ENCODE peak calls at places on chromosomes 5 and 9, in four cellular contexts. C, G, X and O are unnamed samples. For H3K9me3, the result is how much of the 10 kb centered on the place peaks cover.

GRCh38 chr5:154189256-154189818 is 1.2 kb upstream of the GALNT10 start:
- DNase-seq in G (peak), C (peak), X (no peak), O (peak)

GRCh38 chr9:133778336-133778995 is 40.3 kb upstream of the SARDH start:
- DNase-seq in G (no peak), X (no peak), C (peak), O (peak)

GRCh38 chr5:170552486-170553122 is 48.8 kb downstream of the KCNIP1 start:
- DNase-seq in C (peak), X (peak), G (no peak), O (peak)

GRCh38 chr5:135441256-135441915 is 5.8 kb downstream of the DCANP1 start:
- DNase-seq in C (no peak), X (no peak), G (peak), O (no peak)

GRCh38 chr5:757931-758697 is 26.4 kb downstream of the ZDHHC11B start:
- DNase-seq in C (peak), G (peak), X (peak), O (no peak)

GRCh38 chr9:72145093-72145492 is 4.1 kb upstream of the GDA start:
- DNase-seq in C (no peak), X (no peak), G (no peak), O (no peak)

GRCh38 chr9:87862536-87863268 is 20.0 kb upstream of the SPATA31E1 start:
- DNase-seq in G (no peak), C (no peak), X (no peak), O (no peak)

GRCh38 chr9:110444911-110445310 is 107.2 kb upstream of the TXNDC8 start:
- DNase-seq in C (no peak), G (no peak), X (no peak), O (no peak)

GRCh38 chr5:176675676-176676360 is 28.5 kb downstream of the TSPAN17 start:
- DNase-seq in C (no peak), G (no peak), X (no peak), O (no peak)

GRCh38 chr5:127216906-127217675 is 73.5 kb upstream of the MEGF10 start:
- DNase-seq in X (no peak), G (no peak), C (no peak), O (no peak)

GRCh38 chr5:181167814-181168488 is 20.6 kb downstream of the OR2V2 start:
- DNase-seq in X (no peak), G (no peak), C (no peak), O (no peak)

DNA sequence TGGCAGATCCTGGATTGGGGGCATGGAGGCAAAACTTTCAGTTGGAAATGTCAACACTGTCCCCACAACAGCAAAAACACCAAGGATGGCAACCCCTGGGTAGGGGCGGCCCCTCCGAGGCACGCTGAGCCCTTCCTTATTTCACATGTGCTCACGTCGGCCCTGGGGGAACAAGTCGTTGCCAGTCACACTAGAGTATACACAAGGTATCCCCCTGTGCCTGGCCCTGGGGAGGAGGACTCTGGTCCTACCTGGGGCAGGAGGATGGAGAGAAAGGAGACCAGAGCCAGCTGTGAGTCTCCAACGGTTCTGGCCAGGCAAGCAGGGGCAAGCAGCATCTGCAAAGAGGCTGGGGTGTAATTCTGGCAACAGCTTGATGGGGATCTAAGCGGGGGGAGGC is 126.9 kb upstream of the FOXD4L5 start:
- DNase-seq in C (no peak), G (peak), X (no peak), O (peak)
- H3K9me3 ChIP-seq in C (under half), G (under half), X (under half), O (under half)

GRCh38 chr9:130285271-130285670 is 19.7 kb downstream of the HMCN2 start:
- DNase-seq in G (peak), X (no peak), C (no peak), O (no peak)
- H3K9me3 ChIP-seq in G (under half), X (under half), C (under half), O (under half)

GRCh38 chr9:61673664-61674381 is 484.0 kb downstream of the SPATA31A7 start:
- DNase-seq in C (no peak), G (peak), X (no peak), O (peak)
- H3K9me3 ChIP-seq in C (under half), G (under half), X (under half), O (under half)

GRCh38 chr5:87836696-87837095 is 424.0 kb upstream of the CCNH start:
- DNase-seq in X (no peak), C (no peak), G (no peak), O (no peak)
- H3K9me3 ChIP-seq in X (under half), C (under half), G (under half), O (under half)

DNA sequence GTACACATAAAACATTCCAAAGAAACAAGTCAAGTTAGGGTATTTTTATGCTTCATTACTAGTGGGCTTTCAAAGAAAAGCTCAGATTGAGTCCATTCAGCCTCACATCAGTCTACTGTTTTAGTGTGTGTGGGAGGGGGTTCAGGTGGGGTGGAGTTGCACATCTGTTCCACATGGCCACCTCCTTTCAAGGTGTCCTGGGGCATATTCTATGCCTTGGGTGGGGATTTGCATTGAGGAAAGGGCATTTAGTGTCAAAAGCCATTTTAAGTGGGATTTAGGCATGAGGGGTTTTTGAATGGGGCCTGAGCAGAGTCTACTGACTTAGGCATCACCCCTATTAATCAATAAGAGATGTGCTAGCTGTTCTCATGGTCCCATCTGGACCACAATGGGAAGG is 983.1 kb downstream of the TLE4 start:
- DNase-seq in G (no peak), X (peak), C (no peak), O (no peak)
- H3K9me3 ChIP-seq in G (under half), X (under half), C (under half), O (under half)

GRCh38 chr5:158421329-158421728 is 562.4 kb upstream of the CLINT1 start:
- DNase-seq in G (no peak), X (no peak), C (no peak), O (no peak)
- H3K9me3 ChIP-seq in G (under half), X (under half), C (under half), O (under half)

GRCh38 chr5:141261238-141261546 is 16.0 kb downstream of the PCDHB15 start:
- DNase-seq in X (no peak), C (no peak), G (no peak), O (no peak)
- H3K9me3 ChIP-seq in X (half or more), C (half or more), G (half or more), O (half or more)

DNA sequence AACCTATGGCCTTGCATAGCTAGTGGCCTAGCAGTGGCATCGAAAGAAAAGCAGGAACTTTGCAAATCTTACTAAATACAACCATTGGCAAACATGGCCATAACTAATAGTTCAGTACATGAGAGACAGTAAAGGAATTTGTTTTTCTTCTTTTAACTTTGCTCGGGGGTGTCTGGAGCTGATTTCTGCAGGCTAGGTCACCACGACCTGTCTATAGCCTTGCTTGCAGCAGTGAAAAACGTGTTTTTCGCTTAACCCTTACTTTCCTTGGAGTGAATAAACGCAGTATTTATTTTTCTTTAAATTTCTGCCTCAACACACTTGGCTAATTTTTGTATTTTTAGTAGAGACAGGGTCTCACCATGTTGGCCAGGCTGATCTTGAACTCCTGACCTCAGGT is 19.9 kb downstream of the NAIF1 start:
- DNase-seq in G (no peak), X (no peak), C (no peak), O (no peak)
- H3K9me3 ChIP-seq in G (under half), X (under half), C (under half), O (under half)

GRCh38 chr5:16538001-16538400 is 72.4 kb upstream of the ZNF622 start:
- DNase-seq in C (peak), X (no peak), G (no peak), O (no peak)

GRCh38 chr5:16534280-16534679 is 68.7 kb upstream of the ZNF622 start:
- DNase-seq in C (no peak), X (no peak), G (no peak), O (no peak)

GRCh38 chr5:16536818-16537217 is 71.2 kb upstream of the ZNF622 start:
- DNase-seq in X (no peak), G (no peak), C (no peak), O (no peak)

GRCh38 chr5:16539169-16539666 is 73.6 kb upstream of the ZNF622 start:
- DNase-seq in C (peak), X (no peak), G (no peak), O (no peak)

DNA sequence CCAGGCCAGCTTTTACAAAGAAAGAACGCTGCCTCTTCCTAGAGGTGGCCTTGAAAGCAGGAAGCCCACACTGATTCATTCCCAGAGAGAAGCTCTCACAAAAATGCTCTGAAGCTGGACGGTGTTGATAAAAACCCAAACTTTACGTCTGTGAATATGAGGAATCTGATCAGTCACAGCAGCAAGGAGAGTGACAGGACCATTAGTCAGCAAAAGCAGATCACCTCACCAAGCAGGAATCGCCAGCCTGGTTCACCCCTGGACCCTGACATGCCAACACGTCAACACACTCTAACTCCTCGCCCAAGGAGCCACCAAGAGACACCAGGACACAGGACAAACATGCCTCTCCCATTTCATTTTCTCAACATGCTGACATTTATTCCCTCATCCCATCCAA is 70.6 kb upstream of the ZNF622 start:
- DNase-seq in G (no peak), C (no peak), X (no peak), O (no peak)
- H3K9me3 ChIP-seq in G (under half), C (under half), X (under half), O (under half)

GRCh38 chr9:27985714-27986113 is 412.4 kb upstream of the C9orf72 start:
- DNase-seq in X (no peak), C (no peak), G (no peak), O (no peak)
- H3K9me3 ChIP-seq in X (under half), C (under half), G (under half), O (under half)